ENCODE peak calls at places on chromosomes 13 and 19, in seven cellular contexts. One of them, this sample, is unnamed.

GRCh38 chr19:43519436-43520088 is 7.4 kb downstream of the ETHE1 start:
- DNase-seq in SK-N-SH: peak
- DNase-seq in colonic mucosa: peak
- DNase-seq in BJ: no peak
- DNase-seq in tibial nerve: peak
- DNase-seq in AG04450: peak
- DNase-seq in transverse colon: peak
- DNase-seq in this sample: peak

GRCh38 chr13:51714663-51715168 is 89.2 kb downstream of the DHRS12 start:
- DNase-seq in SK-N-SH: no peak
- DNase-seq in transverse colon: no peak
- DNase-seq in tibial nerve: no peak
- DNase-seq in AG04450: peak
- DNase-seq in colonic mucosa: no peak
- DNase-seq in BJ: no peak
- DNase-seq in this sample: no peak

GRCh38 chr19:19429361-19429760 is 23.9 kb downstream of the GATAD2A start:
- DNase-seq in transverse colon: no peak
- DNase-seq in BJ: no peak
- DNase-seq in colonic mucosa: no peak
- DNase-seq in AG04450: no peak
- DNase-seq in tibial nerve: no peak
- DNase-seq in SK-N-SH: no peak
- DNase-seq in this sample: no peak

GRCh38 chr13:97067342-97067895 is 73.1 kb upstream of the OXGR1 start:
- DNase-seq in BJ: no peak
- DNase-seq in transverse colon: no peak
- DNase-seq in tibial nerve: no peak
- DNase-seq in AG04450: no peak
- DNase-seq in SK-N-SH: no peak
- DNase-seq in colonic mucosa: no peak
- DNase-seq in this sample: no peak

GRCh38 chr13:21014666-21015170 is 46.7 kb downstream of the LATS2 start:
- DNase-seq in colonic mucosa: no peak
- DNase-seq in AG04450: peak
- DNase-seq in transverse colon: no peak
- DNase-seq in BJ: peak
- DNase-seq in tibial nerve: no peak
- DNase-seq in SK-N-SH: no peak
- DNase-seq in this sample: peak

GRCh38 chr13:102726430-102726829 is 31.6 kb upstream of the METTL21C start:
- DNase-seq in BJ: no peak
- DNase-seq in colonic mucosa: no peak
- DNase-seq in transverse colon: no peak
- DNase-seq in SK-N-SH: no peak
- DNase-seq in AG04450: no peak
- DNase-seq in tibial nerve: no peak
- DNase-seq in this sample: no peak

GRCh38 chr13:44540761-44541434 is 35.2 kb downstream of the TSC22D1 start:
- DNase-seq in SK-N-SH: no peak
- DNase-seq in tibial nerve: no peak
- DNase-seq in colonic mucosa: no peak
- DNase-seq in AG04450: no peak
- DNase-seq in BJ: no peak
- DNase-seq in transverse colon: no peak
- DNase-seq in this sample: no peak

GRCh38 chr19:38784224-38784623 is 4.8 kb upstream of the LGALS7B start:
- DNase-seq in SK-N-SH: no peak
- DNase-seq in tibial nerve: no peak
- DNase-seq in colonic mucosa: peak
- DNase-seq in AG04450: no peak
- DNase-seq in transverse colon: no peak
- DNase-seq in BJ: no peak
- DNase-seq in this sample: no peak

GRCh38 chr13:107376393-107377085 is 808.6 kb upstream of the ARGLU1 start:
- DNase-seq in colonic mucosa: no peak
- DNase-seq in AG04450: no peak
- DNase-seq in transverse colon: no peak
- DNase-seq in BJ: no peak
- DNase-seq in SK-N-SH: peak
- DNase-seq in tibial nerve: no peak
- DNase-seq in this sample: no peak

GRCh38 chr19:37778613-37779138 is 710 bp downstream of the ZNF573 start:
- DNase-seq in AG04450: no peak
- DNase-seq in colonic mucosa: no peak
- DNase-seq in transverse colon: peak
- DNase-seq in SK-N-SH: peak
- DNase-seq in tibial nerve: no peak
- DNase-seq in BJ: no peak
- DNase-seq in this sample: no peak

GRCh38 chr19:6720369-6721112 is at the start of gene C3:
- DNase-seq in tibial nerve: peak
- DNase-seq in AG04450: no peak
- DNase-seq in SK-N-SH: no peak
- DNase-seq in BJ: no peak
- DNase-seq in transverse colon: no peak
- DNase-seq in colonic mucosa: no peak
- DNase-seq in this sample: no peak

GRCh38 chr19:6719992-6720368 is 470 bp downstream of the C3 start:
- DNase-seq in SK-N-SH: no peak
- DNase-seq in transverse colon: no peak
- DNase-seq in tibial nerve: no peak
- DNase-seq in AG04450: no peak
- DNase-seq in colonic mucosa: no peak
- DNase-seq in BJ: no peak
- DNase-seq in this sample: no peak

GRCh38 chr19:6718111-6718740 is 2.2 kb downstream of the C3 start:
- DNase-seq in SK-N-SH: no peak
- DNase-seq in colonic mucosa: no peak
- DNase-seq in transverse colon: no peak
- DNase-seq in tibial nerve: no peak
- DNase-seq in BJ: no peak
- DNase-seq in AG04450: no peak
- DNase-seq in this sample: no peak

GRCh38 chr19:6718741-6719539 is 1.5 kb downstream of the C3 start:
- DNase-seq in colonic mucosa: no peak
- DNase-seq in AG04450: no peak
- DNase-seq in SK-N-SH: peak
- DNase-seq in transverse colon: no peak
- DNase-seq in BJ: no peak
- DNase-seq in tibial nerve: no peak
- DNase-seq in this sample: no peak

DNA sequence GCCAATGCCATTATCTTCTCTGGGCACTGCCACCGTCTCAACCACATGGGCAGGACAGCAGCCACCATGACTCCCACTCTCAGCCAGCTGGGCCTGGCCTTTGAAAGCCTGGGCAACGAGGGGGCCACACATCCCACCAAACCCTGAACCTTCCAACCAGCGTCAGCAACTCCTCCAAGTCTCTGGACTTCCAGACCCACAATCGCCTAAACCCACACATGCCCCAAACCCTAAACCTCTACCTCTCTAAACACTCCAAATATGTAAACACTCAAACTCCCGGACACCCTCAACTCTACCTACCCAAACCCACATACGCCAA is 949 bp downstream of the C3 start:
- DNase-seq in SK-N-SH: no peak
- DNase-seq in AG04450: no peak
- DNase-seq in colonic mucosa: no peak
- DNase-seq in BJ: no peak
- DNase-seq in tibial nerve: no peak
- DNase-seq in transverse colon: no peak
- DNase-seq in this sample: no peak
- H3K4me3 ChIP-seq in SK-N-SH: no peak
- H3K4me3 ChIP-seq in AG04450: no peak
- H3K4me3 ChIP-seq in colonic mucosa: peak
- H3K4me3 ChIP-seq in BJ: no peak
- H3K4me3 ChIP-seq in tibial nerve: no peak
- H3K4me3 ChIP-seq in transverse colon: no peak
- H3K4me3 ChIP-seq in this sample: no peak

DNA sequence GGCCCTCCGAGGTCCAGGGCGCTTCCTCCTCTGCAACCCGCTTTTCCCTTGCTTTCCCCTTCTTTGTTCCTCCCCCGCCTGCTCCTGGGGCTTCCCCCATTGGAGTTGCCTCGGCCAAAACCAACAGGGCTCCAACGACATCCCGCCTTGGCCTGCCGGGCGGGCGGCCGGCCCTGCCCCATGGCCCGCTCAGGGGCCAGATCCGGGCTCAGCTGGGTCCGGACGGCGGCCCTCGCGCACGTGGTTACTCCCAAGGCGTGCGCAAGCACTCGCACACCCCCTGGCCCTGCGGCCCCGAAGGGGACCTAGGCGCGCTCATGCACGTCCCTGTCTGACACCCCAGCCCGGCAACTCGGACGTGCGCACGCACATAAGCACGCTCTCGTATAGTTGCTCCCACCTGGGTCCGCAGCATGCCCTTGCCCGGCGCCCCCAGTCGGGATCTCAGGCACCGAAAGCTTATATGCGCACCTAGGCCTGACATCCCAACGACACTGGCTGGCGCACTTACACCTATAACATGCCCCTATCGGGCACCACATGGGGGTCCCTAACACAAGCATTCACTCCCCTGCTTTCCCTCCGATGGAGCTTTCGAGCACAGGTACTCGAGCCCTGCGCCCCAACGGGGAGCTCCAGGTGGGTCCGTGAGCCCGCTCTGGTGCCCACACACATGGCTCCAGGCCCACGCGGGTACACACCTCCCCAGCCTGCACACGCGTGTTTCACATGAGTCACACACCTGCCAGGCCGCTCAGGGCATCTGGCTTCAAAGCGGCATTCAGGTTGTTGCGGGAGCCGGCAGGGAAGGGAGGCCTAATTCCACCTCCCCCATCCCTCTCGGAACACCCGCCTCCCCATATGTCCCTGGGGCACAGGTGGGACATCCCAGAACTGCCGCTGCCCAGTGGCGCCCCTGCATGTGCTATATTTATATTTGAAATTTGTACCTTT is 15.0 kb downstream of the NFIX start:
- DNase-seq in BJ: no peak
- DNase-seq in tibial nerve: peak
- DNase-seq in colonic mucosa: no peak
- DNase-seq in SK-N-SH: no peak
- DNase-seq in AG04450: no peak
- DNase-seq in transverse colon: no peak
- DNase-seq in this sample: no peak
- H3K4me3 ChIP-seq in BJ: no peak
- H3K4me3 ChIP-seq in tibial nerve: no peak
- H3K4me3 ChIP-seq in colonic mucosa: no peak
- H3K4me3 ChIP-seq in SK-N-SH: no peak
- H3K4me3 ChIP-seq in AG04450: no peak
- H3K4me3 ChIP-seq in transverse colon: no peak
- H3K4me3 ChIP-seq in this sample: no peak

GRCh38 chr19:7202888-7203287 is 91.3 kb downstream of the INSR start:
- DNase-seq in tibial nerve: no peak
- DNase-seq in AG04450: no peak
- DNase-seq in colonic mucosa: no peak
- DNase-seq in transverse colon: no peak
- DNase-seq in BJ: no peak
- DNase-seq in SK-N-SH: no peak
- DNase-seq in this sample: no peak

GRCh38 chr19:7197760-7198696 is 96.2 kb downstream of the INSR start:
- DNase-seq in BJ: peak
- DNase-seq in tibial nerve: peak
- DNase-seq in AG04450: peak
- DNase-seq in SK-N-SH: peak
- DNase-seq in transverse colon: peak
- DNase-seq in colonic mucosa: peak
- DNase-seq in this sample: peak

GRCh38 chr19:7199613-7200533 is 94.3 kb downstream of the INSR start:
- DNase-seq in SK-N-SH: no peak
- DNase-seq in BJ: no peak
- DNase-seq in colonic mucosa: peak
- DNase-seq in transverse colon: peak
- DNase-seq in AG04450: no peak
- DNase-seq in tibial nerve: no peak
- DNase-seq in this sample: no peak

GRCh38 chr19:7200739-7201138 is 93.5 kb downstream of the INSR start:
- DNase-seq in SK-N-SH: no peak
- DNase-seq in AG04450: no peak
- DNase-seq in tibial nerve: no peak
- DNase-seq in transverse colon: no peak
- DNase-seq in colonic mucosa: no peak
- DNase-seq in BJ: no peak
- DNase-seq in this sample: no peak

DNA sequence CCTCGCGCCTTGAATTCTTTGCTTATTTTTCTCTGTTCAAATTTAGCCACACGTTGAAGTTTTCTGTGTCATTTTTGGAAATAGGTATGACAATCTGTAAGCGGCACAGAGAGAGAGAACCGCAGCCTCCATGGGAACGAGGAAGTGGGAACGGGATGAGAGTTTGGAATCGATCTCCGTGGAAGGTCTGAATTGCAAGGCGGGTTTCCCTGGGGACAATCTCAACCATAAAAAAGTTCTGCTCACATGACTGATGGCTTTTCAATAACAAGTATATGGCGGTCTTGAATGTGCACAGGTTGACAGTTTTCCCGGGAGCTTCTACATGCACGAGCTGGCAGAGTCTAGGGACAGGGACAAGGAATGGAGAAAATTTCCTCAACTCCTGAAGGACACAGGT is 90.9 kb downstream of the INSR start:
- DNase-seq in transverse colon: no peak
- DNase-seq in colonic mucosa: no peak
- DNase-seq in tibial nerve: no peak
- DNase-seq in BJ: no peak
- DNase-seq in AG04450: no peak
- DNase-seq in SK-N-SH: no peak
- DNase-seq in this sample: no peak
- H3K4me3 ChIP-seq in transverse colon: no peak
- H3K4me3 ChIP-seq in colonic mucosa: no peak
- H3K4me3 ChIP-seq in tibial nerve: no peak
- H3K4me3 ChIP-seq in BJ: no peak
- H3K4me3 ChIP-seq in AG04450: no peak
- H3K4me3 ChIP-seq in SK-N-SH: no peak
- H3K4me3 ChIP-seq in this sample: no peak

GRCh38 chr19:42326969-42327368 is 1.5 kb downstream of the MEGF8 start:
- DNase-seq in transverse colon: no peak
- DNase-seq in colonic mucosa: no peak
- DNase-seq in BJ: no peak
- DNase-seq in tibial nerve: no peak
- DNase-seq in SK-N-SH: no peak
- DNase-seq in AG04450: no peak
- DNase-seq in this sample: no peak

GRCh38 chr19:42325308-42325895 is at the start of gene MEGF8:
- DNase-seq in transverse colon: peak
- DNase-seq in SK-N-SH: peak
- DNase-seq in tibial nerve: peak
- DNase-seq in BJ: peak
- DNase-seq in colonic mucosa: peak
- DNase-seq in AG04450: peak
- DNase-seq in this sample: peak

GRCh38 chr19:42325896-42326771 is 699 bp downstream of the MEGF8 start:
- DNase-seq in transverse colon: no peak
- DNase-seq in BJ: no peak
- DNase-seq in tibial nerve: no peak
- DNase-seq in colonic mucosa: peak
- DNase-seq in AG04450: no peak
- DNase-seq in SK-N-SH: peak
- DNase-seq in this sample: no peak

GRCh38 chr19:42328854-42329253 is 3.4 kb downstream of the MEGF8 start:
- DNase-seq in BJ: no peak
- DNase-seq in tibial nerve: no peak
- DNase-seq in AG04450: no peak
- DNase-seq in colonic mucosa: no peak
- DNase-seq in transverse colon: no peak
- DNase-seq in SK-N-SH: no peak
- DNase-seq in this sample: no peak

GRCh38 chr19:42327381-42327780 is 1.9 kb downstream of the MEGF8 start:
- DNase-seq in transverse colon: no peak
- DNase-seq in SK-N-SH: no peak
- DNase-seq in AG04450: no peak
- DNase-seq in BJ: no peak
- DNase-seq in tibial nerve: no peak
- DNase-seq in colonic mucosa: no peak
- DNase-seq in this sample: no peak
- H3K4me3 ChIP-seq in transverse colon: no peak
- H3K4me3 ChIP-seq in SK-N-SH: no peak
- H3K4me3 ChIP-seq in AG04450: no peak
- H3K4me3 ChIP-seq in BJ: no peak
- H3K4me3 ChIP-seq in tibial nerve: no peak
- H3K4me3 ChIP-seq in colonic mucosa: no peak
- H3K4me3 ChIP-seq in this sample: no peak

This sample was measured in HFF-Myc.